ENCODE peak calls at places on chromosome 9, in six cellular contexts. Z is AG09309; F is myocyte; T is stimulated activated naive CD8-positive, alpha-beta T cell treated with anti-CD3 and anti-CD28 coated beads, Interleukin-15, amount 100 ng/mL, for 72 hours; O is GM12891; L is H4. J is an unnamed sample.

GRCh38 chr9:115118471-115119156 is 657 bp upstream of the TNC start:
- DNase-seq in T (no peak), O (no peak), L (peak), F (peak), Z (peak), J (no peak)

GRCh38 chr9:90457386-90458080 is 185.1 kb downstream of the DIRAS2 start:
- DNase-seq in Z (no peak), L (no peak), O (no peak), T (no peak), F (no peak), J (no peak)

GRCh38 chr9:33946779-33947535 is 101.7 kb downstream of the UBAP2 start:
- DNase-seq in L (peak), Z (peak), F (peak), O (no peak), T (no peak), J (no peak)

GRCh38 chr9:103707181-103707580 is 386.9 kb upstream of the SMC2 start:
- DNase-seq in T (no peak), Z (no peak), O (no peak), F (no peak), L (no peak), J (no peak)

GRCh38 chr9:8599937-8600336 is 800.4 kb upstream of the DMAC1 start:
- DNase-seq in F (no peak), O (no peak), Z (no peak), L (no peak), T (no peak), J (no peak)

GRCh38 chr9:114155967-114156294 is 594 bp downstream of the COL27A1 start:
- DNase-seq in O (no peak), Z (no peak), F (no peak), T (peak), L (no peak), J (no peak)

GRCh38 chr9:130424781-130425310 is 19.9 kb upstream of the ASS1 start:
- DNase-seq in O (no peak), L (no peak), Z (no peak), F (no peak), T (no peak), J (no peak)

GRCh38 chr9:89502038-89502601 is 4.2 kb upstream of the SEMA4D start:
- DNase-seq in T (peak), O (no peak), F (no peak), Z (no peak), L (no peak), J (no peak)

GRCh38 chr9:72898784-72899733 is 53.8 kb downstream of the ALDH1A1 start:
- DNase-seq in T (no peak), Z (no peak), L (no peak), F (no peak), O (no peak), J (no peak)

GRCh38 chr9:135494791-135495559 is 5.5 kb upstream of the MRPS2 start:
- DNase-seq in Z (no peak), T (no peak), F (no peak), L (no peak), O (no peak), J (no peak)

GRCh38 chr9:4620881-4621555 is 41.1 kb upstream of the PLPP6 start:
- DNase-seq in F (no peak), T (peak), O (no peak), Z (no peak), L (no peak), J (no peak)

GRCh38 chr9:121322037-121322736 is 47.9 kb downstream of the STOM start:
- DNase-seq in F (peak), T (no peak), O (no peak), L (peak), Z (peak), J (no peak)

GRCh38 chr9:133826289-133827085 is 88.3 kb upstream of the SARDH start:
- DNase-seq in O (no peak), Z (no peak), L (no peak), F (no peak), T (no peak), J (no peak)